ENCODE peak calls at places on chromosomes 6 and 20, in nine cellular contexts. One of them, this sample, is unnamed.

GRCh38 chr20:44104807-44105517 is 82.0 kb downstream of the JPH2 start:
- DNase-seq in GM06990: no peak
- DNase-seq in heart right ventricle: no peak
- DNase-seq in cardiac fibroblast: peak
- DNase-seq in heart left ventricle: no peak
- DNase-seq in uterus: peak
- DNase-seq in colonic mucosa: no peak
- DNase-seq in mucosa of descending colon: no peak
- DNase-seq in GM13976: no peak
- DNase-seq in this sample: no peak

GRCh38 chr6:7730852-7731251 is 5.0 kb downstream of the BMP6 start:
- DNase-seq in GM06990: no peak
- DNase-seq in heart right ventricle: no peak
- DNase-seq in cardiac fibroblast: peak
- DNase-seq in heart left ventricle: no peak
- DNase-seq in uterus: no peak
- DNase-seq in colonic mucosa: no peak
- DNase-seq in mucosa of descending colon: no peak
- DNase-seq in GM13976: no peak
- DNase-seq in this sample: no peak

GRCh38 chr20:13223731-13224130 is 2.7 kb downstream of the ISM1 start:
- DNase-seq in GM06990: no peak
- DNase-seq in heart right ventricle: no peak
- DNase-seq in cardiac fibroblast: no peak
- DNase-seq in heart left ventricle: no peak
- DNase-seq in uterus: no peak
- DNase-seq in colonic mucosa: no peak
- DNase-seq in mucosa of descending colon: no peak
- DNase-seq in GM13976: no peak
- DNase-seq in this sample: no peak

GRCh38 chr20:3655032-3655405 is 8.2 kb downstream of the GFRA4 start:
- DNase-seq in GM06990: no peak
- DNase-seq in heart right ventricle: no peak
- DNase-seq in cardiac fibroblast: no peak
- DNase-seq in heart left ventricle: peak
- DNase-seq in uterus: no peak
- DNase-seq in colonic mucosa: no peak
- DNase-seq in mucosa of descending colon: no peak
- DNase-seq in GM13976: no peak
- DNase-seq in this sample: no peak

GRCh38 chr6:144265390-144265789 is 19.7 kb upstream of the UTRN start:
- DNase-seq in GM06990: peak
- DNase-seq in heart right ventricle: no peak
- DNase-seq in cardiac fibroblast: peak
- DNase-seq in heart left ventricle: no peak
- DNase-seq in uterus: no peak
- DNase-seq in colonic mucosa: no peak
- DNase-seq in mucosa of descending colon: no peak
- DNase-seq in GM13976: peak
- DNase-seq in this sample: no peak

GRCh38 chr6:19268117-19268516 is 569.1 kb upstream of the ID4 start:
- DNase-seq in GM06990: no peak
- DNase-seq in heart right ventricle: no peak
- DNase-seq in cardiac fibroblast: no peak
- DNase-seq in heart left ventricle: no peak
- DNase-seq in uterus: no peak
- DNase-seq in colonic mucosa: no peak
- DNase-seq in mucosa of descending colon: no peak
- DNase-seq in GM13976: no peak
- DNase-seq in this sample: no peak

GRCh38 chr6:44064089-44064947 is 62.9 kb downstream of the MRPL14 start:
- DNase-seq in GM06990: no peak
- DNase-seq in heart right ventricle: no peak
- DNase-seq in cardiac fibroblast: peak
- DNase-seq in heart left ventricle: peak
- DNase-seq in uterus: peak
- DNase-seq in colonic mucosa: no peak
- DNase-seq in mucosa of descending colon: no peak
- DNase-seq in GM13976: peak
- DNase-seq in this sample: no peak

GRCh38 chr6:157845493-157846259 is 22.6 kb downstream of the SNX9 start:
- DNase-seq in GM06990: no peak
- DNase-seq in heart right ventricle: no peak
- DNase-seq in cardiac fibroblast: no peak
- DNase-seq in heart left ventricle: no peak
- DNase-seq in uterus: no peak
- DNase-seq in colonic mucosa: no peak
- DNase-seq in mucosa of descending colon: no peak
- DNase-seq in GM13976: no peak
- DNase-seq in this sample: no peak

GRCh38 chr6:118974790-118975189 is 39.8 kb upstream of the MCM9 start:
- DNase-seq in GM06990: no peak
- DNase-seq in heart right ventricle: no peak
- DNase-seq in cardiac fibroblast: no peak
- DNase-seq in heart left ventricle: no peak
- DNase-seq in uterus: no peak
- DNase-seq in colonic mucosa: no peak
- DNase-seq in mucosa of descending colon: no peak
- DNase-seq in GM13976: no peak
- DNase-seq in this sample: no peak

GRCh38 chr20:53840462-53841000 is 229.9 kb downstream of the BCAS1 start:
- DNase-seq in GM06990: no peak
- DNase-seq in heart right ventricle: no peak
- DNase-seq in cardiac fibroblast: no peak
- DNase-seq in heart left ventricle: no peak
- DNase-seq in uterus: no peak
- DNase-seq in colonic mucosa: no peak
- DNase-seq in mucosa of descending colon: no peak
- DNase-seq in GM13976: no peak
- DNase-seq in this sample: no peak

GRCh38 chr20:6562111-6562510 is 205.4 kb upstream of the BMP2 start:
- DNase-seq in GM06990: no peak
- DNase-seq in heart right ventricle: no peak
- DNase-seq in cardiac fibroblast: peak
- DNase-seq in heart left ventricle: no peak
- DNase-seq in uterus: no peak
- DNase-seq in colonic mucosa: no peak
- DNase-seq in mucosa of descending colon: no peak
- DNase-seq in GM13976: no peak
- DNase-seq in this sample: no peak

GRCh38 chr6:54681987-54682386 is 164.6 kb upstream of the FAM83B start:
- DNase-seq in GM06990: no peak
- DNase-seq in heart right ventricle: no peak
- DNase-seq in cardiac fibroblast: peak
- DNase-seq in heart left ventricle: no peak
- DNase-seq in uterus: no peak
- DNase-seq in colonic mucosa: no peak
- DNase-seq in mucosa of descending colon: no peak
- DNase-seq in GM13976: no peak
- DNase-seq in this sample: no peak

GRCh38 chr6:42821846-42822245 is 40.0 kb downstream of the BICRAL start:
- DNase-seq in GM06990: no peak
- DNase-seq in heart right ventricle: no peak
- DNase-seq in cardiac fibroblast: no peak
- DNase-seq in heart left ventricle: no peak
- DNase-seq in uterus: no peak
- DNase-seq in colonic mucosa: no peak
- DNase-seq in mucosa of descending colon: no peak
- DNase-seq in GM13976: no peak
- DNase-seq in this sample: no peak

GRCh38 chr6:36678488-36679042 is at the start of gene CDKN1A:
- DNase-seq in GM06990: peak
- DNase-seq in heart right ventricle: peak
- DNase-seq in cardiac fibroblast: peak
- DNase-seq in heart left ventricle: peak
- DNase-seq in uterus: peak
- DNase-seq in colonic mucosa: peak
- DNase-seq in mucosa of descending colon: peak
- DNase-seq in GM13976: peak
- DNase-seq in this sample: peak

GRCh38 chr20:6525447-6526303 is 241.8 kb upstream of the BMP2 start:
- DNase-seq in GM06990: no peak
- DNase-seq in heart right ventricle: no peak
- DNase-seq in cardiac fibroblast: peak
- DNase-seq in heart left ventricle: no peak
- DNase-seq in uterus: no peak
- DNase-seq in colonic mucosa: no peak
- DNase-seq in mucosa of descending colon: no peak
- DNase-seq in GM13976: no peak
- DNase-seq in this sample: no peak

GRCh38 chr6:30238178-30238795 is 25.1 kb upstream of the TRIM26 start:
- DNase-seq in GM06990: no peak
- DNase-seq in heart right ventricle: no peak
- DNase-seq in cardiac fibroblast: peak
- DNase-seq in heart left ventricle: no peak
- DNase-seq in uterus: no peak
- DNase-seq in colonic mucosa: no peak
- DNase-seq in mucosa of descending colon: no peak
- DNase-seq in GM13976: peak
- DNase-seq in this sample: no peak
- TF ChIP-seq CTCF in GM06990: peak
- TF ChIP-seq CTCF in heart right ventricle: peak
- TF ChIP-seq CTCF in cardiac fibroblast: peak
- TF ChIP-seq CTCF in heart left ventricle: peak
- TF ChIP-seq CTCF in uterus: no peak
- TF ChIP-seq CTCF in colonic mucosa: peak
- TF ChIP-seq CTCF in mucosa of descending colon: no peak
- TF ChIP-seq CTCF in GM13976: peak
- TF ChIP-seq CTCF in this sample: peak

GRCh38 chr20:17750722-17751045 is 50.9 kb downstream of the BANF2 start:
- DNase-seq in GM06990: no peak
- DNase-seq in heart right ventricle: no peak
- DNase-seq in cardiac fibroblast: no peak
- DNase-seq in heart left ventricle: no peak
- DNase-seq in uterus: no peak
- DNase-seq in colonic mucosa: no peak
- DNase-seq in mucosa of descending colon: no peak
- DNase-seq in GM13976: no peak
- DNase-seq in this sample: no peak

GRCh38 chr20:17748279-17748678 is 48.5 kb downstream of the BANF2 start:
- DNase-seq in GM06990: no peak
- DNase-seq in heart right ventricle: no peak
- DNase-seq in cardiac fibroblast: no peak
- DNase-seq in heart left ventricle: no peak
- DNase-seq in uterus: no peak
- DNase-seq in colonic mucosa: no peak
- DNase-seq in mucosa of descending colon: no peak
- DNase-seq in GM13976: no peak
- DNase-seq in this sample: no peak

GRCh38 chr20:17749979-17750721 is 50.4 kb downstream of the BANF2 start:
- DNase-seq in GM06990: no peak
- DNase-seq in heart right ventricle: peak
- DNase-seq in cardiac fibroblast: peak
- DNase-seq in heart left ventricle: peak
- DNase-seq in uterus: peak
- DNase-seq in colonic mucosa: peak
- DNase-seq in mucosa of descending colon: no peak
- DNase-seq in GM13976: no peak
- DNase-seq in this sample: no peak

GRCh38 chr20:17749628-17749978 is 49.8 kb downstream of the BANF2 start:
- DNase-seq in GM06990: no peak
- DNase-seq in heart right ventricle: no peak
- DNase-seq in cardiac fibroblast: no peak
- DNase-seq in heart left ventricle: no peak
- DNase-seq in uterus: no peak
- DNase-seq in colonic mucosa: no peak
- DNase-seq in mucosa of descending colon: no peak
- DNase-seq in GM13976: no peak
- DNase-seq in this sample: no peak

DNA sequence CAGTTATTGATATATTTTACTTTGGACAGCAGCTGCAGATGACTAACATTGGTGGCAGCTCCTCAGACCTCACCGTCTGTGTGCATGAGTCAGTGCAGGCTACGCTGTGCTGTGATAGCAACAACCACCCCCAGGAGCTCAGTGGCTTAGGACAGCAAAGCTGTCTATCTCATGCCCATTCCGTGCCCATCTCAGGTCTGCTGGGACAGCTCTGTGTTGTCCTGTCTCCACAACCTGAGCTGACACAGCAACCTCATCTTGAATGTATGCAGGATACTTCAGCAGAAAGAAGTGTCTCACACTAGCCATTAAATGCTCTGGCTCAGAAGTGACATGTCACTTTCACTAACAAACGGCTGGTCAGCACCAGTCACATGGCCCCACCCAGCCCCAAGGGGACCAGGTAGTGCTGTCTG is 47.7 kb downstream of the BANF2 start:
- DNase-seq in GM06990: no peak
- DNase-seq in heart right ventricle: no peak
- DNase-seq in cardiac fibroblast: peak
- DNase-seq in heart left ventricle: peak
- DNase-seq in uterus: peak
- DNase-seq in colonic mucosa: no peak
- DNase-seq in mucosa of descending colon: no peak
- DNase-seq in GM13976: no peak
- DNase-seq in this sample: no peak
- TF ChIP-seq CTCF in GM06990: no peak
- TF ChIP-seq CTCF in heart right ventricle: no peak
- TF ChIP-seq CTCF in cardiac fibroblast: no peak
- TF ChIP-seq CTCF in heart left ventricle: no peak
- TF ChIP-seq CTCF in uterus: no peak
- TF ChIP-seq CTCF in colonic mucosa: no peak
- TF ChIP-seq CTCF in mucosa of descending colon: no peak
- TF ChIP-seq CTCF in GM13976: no peak
- TF ChIP-seq CTCF in this sample: no peak

GRCh38 chr6:31946370-31946885 is 533 bp downstream of the CFB start:
- DNase-seq in GM06990: no peak
- DNase-seq in heart right ventricle: no peak
- DNase-seq in cardiac fibroblast: no peak
- DNase-seq in heart left ventricle: no peak
- DNase-seq in uterus: no peak
- DNase-seq in colonic mucosa: no peak
- DNase-seq in mucosa of descending colon: no peak
- DNase-seq in GM13976: no peak
- DNase-seq in this sample: no peak
- TF ChIP-seq CTCF in GM06990: no peak
- TF ChIP-seq CTCF in heart right ventricle: no peak
- TF ChIP-seq CTCF in cardiac fibroblast: no peak
- TF ChIP-seq CTCF in heart left ventricle: no peak
- TF ChIP-seq CTCF in uterus: no peak
- TF ChIP-seq CTCF in colonic mucosa: no peak
- TF ChIP-seq CTCF in mucosa of descending colon: no peak
- TF ChIP-seq CTCF in GM13976: no peak
- TF ChIP-seq CTCF in this sample: no peak

GRCh38 chr6:107663308-107663707 is 160.8 kb downstream of the SCML4 start:
- DNase-seq in GM06990: no peak
- DNase-seq in heart right ventricle: no peak
- DNase-seq in cardiac fibroblast: no peak
- DNase-seq in heart left ventricle: no peak
- DNase-seq in uterus: no peak
- DNase-seq in colonic mucosa: no peak
- DNase-seq in mucosa of descending colon: no peak
- DNase-seq in GM13976: no peak
- DNase-seq in this sample: no peak
- TF ChIP-seq CTCF in GM06990: no peak
- TF ChIP-seq CTCF in heart right ventricle: no peak
- TF ChIP-seq CTCF in cardiac fibroblast: no peak
- TF ChIP-seq CTCF in heart left ventricle: no peak
- TF ChIP-seq CTCF in uterus: no peak
- TF ChIP-seq CTCF in colonic mucosa: no peak
- TF ChIP-seq CTCF in mucosa of descending colon: no peak
- TF ChIP-seq CTCF in GM13976: no peak
- TF ChIP-seq CTCF in this sample: no peak